ENCODE peak calls at places on chromosomes 16 and 17, in nine cellular contexts. I is NAMALWA, N is fibroblast of mammary gland, R is SK-MEL-5, C is activated T-cell treated with anti-CD3 and anti-CD28 coated beads for 1 hour, A is testis, K is aorta, L is hippocampal formation, O is psoas muscle. F is an unnamed sample.

GRCh38 chr16:58012481-58012880 is 11.3 kb downstream of the USB1 start:
- DNase-seq in I (no peak), N (no peak), R (no peak), C (no peak), A (no peak), K (no peak), L (no peak), O (no peak), F (no peak)

GRCh38 chr17:65388911-65389310 is 172.5 kb downstream of the AXIN2 start:
- DNase-seq in I (no peak), N (peak; percentile 65), R (no peak), C (no peak), A (no peak), K (no peak), L (no peak), O (no peak), F (no peak)

GRCh38 chr17:56891751-56892150 is 22.1 kb downstream of the TRIM25 start:
- DNase-seq in I (no peak), N (no peak), R (peak; percentile 41), C (peak; percentile 49), A (peak; percentile 35), K (peak; percentile 55), L (no peak), O (peak; percentile 37), F (no peak)

GRCh38 chr17:64203630-64204029 is 59.4 kb downstream of the TEX2 start:
- DNase-seq in I (no peak), N (no peak), R (no peak), C (no peak), A (no peak), K (no peak), L (no peak), O (no peak), F (no peak)

GRCh38 chr17:40323731-40324650 is 15.0 kb downstream of the RARA start:
- DNase-seq in I (peak; percentile 41), N (peak; percentile 82), R (no peak), C (peak; percentile 50), A (peak; percentile 28), K (peak; percentile 90), L (no peak), O (peak; percentile 70), F (peak; percentile 64)

GRCh38 chr17:38705803-38706624 is 941 bp downstream of the MLLT6 start:
- DNase-seq in I (no peak), N (peak; percentile 50), R (peak; percentile 74), C (peak; percentile 41), A (peak; percentile 73), K (peak; percentile 71), L (no peak), O (peak; percentile 73), F (peak; percentile 34)

GRCh38 chr16:69909043-69909442 is 42.1 kb upstream of the CLEC18A start:
- DNase-seq in I (no peak), N (no peak), R (no peak), C (no peak), A (peak; percentile 38), K (no peak), L (no peak), O (no peak), F (no peak)

GRCh38 chr17:45578516-45579455 is 88.3 kb upstream of the PLEKHM1 start:
- DNase-seq in I (no peak), N (no peak), R (no peak), C (no peak), A (no peak), K (no peak), L (no peak), O (no peak), F (no peak)